ENCODE peak calls at places on chromosomes 2 and 18, in seven cellular contexts. V is A549, U is neural progenitor cell, Z is mesenchymal stem cell, W is GM23338, G is PC-9, C is HepG2. O is an unnamed sample.

GRCh38 chr2:20916604-20917286 is 93.8 kb upstream of the LDAH start:
- DNase-seq in W (peak), G (no peak), Z (no peak), U (no peak), V (peak), C (peak), O (peak)

GRCh38 chr18:9577361-9577760 is 37.0 kb downstream of the PPP4R1 start:
- DNase-seq in C (no peak), U (no peak), G (no peak), Z (no peak), V (peak), W (no peak), O (no peak)

GRCh38 chr2:85369500-85369899 is 14.9 kb downstream of the ELMOD3 start:
- DNase-seq in G (no peak), C (no peak), V (peak), Z (no peak), W (no peak), U (no peak), O (no peak)

GRCh38 chr18:76099931-76100457 is 395.0 kb downstream of the ZNF516 start:
- DNase-seq in Z (no peak), C (no peak), V (no peak), W (peak), U (peak), G (no peak), O (no peak)

GRCh38 chr2:27501042-27501441 is 4.4 kb downstream of the GCKR start:
- DNase-seq in G (no peak), W (no peak), V (no peak), Z (no peak), U (no peak), C (no peak), O (no peak)

GRCh38 chr2:69151974-69152373 is 139.0 kb downstream of the ANTXR1 start:
- DNase-seq in C (no peak), W (no peak), V (no peak), U (no peak), G (no peak), Z (no peak), O (no peak)

GRCh38 chr2:238505119-238505891 is 78.6 kb downstream of the ASB1 start:
- DNase-seq in G (peak), W (no peak), C (peak), V (no peak), U (no peak), Z (no peak), O (no peak)

GRCh38 chr2:28232267-28232666 is 160.4 kb upstream of the FOSL2 start:
- DNase-seq in W (no peak), V (peak), G (no peak), Z (no peak), U (no peak), C (no peak), O (peak)

GRCh38 chr2:46365913-46366674 is 68.9 kb downstream of the EPAS1 start:
- DNase-seq in Z (peak), U (no peak), V (peak), W (peak), G (no peak), C (no peak), O (peak)

GRCh38 chr2:202376460-202377307 is 557 bp downstream of the BMPR2 start:
- DNase-seq in C (no peak), U (no peak), V (peak), Z (peak), W (peak), G (peak), O (no peak)

GRCh38 chr2:96856776-96857673 is 791 bp downstream of the ANKRD39 start:
- DNase-seq in U (peak), V (peak), Z (peak), G (no peak), W (peak), C (peak), O (peak)

DNA sequence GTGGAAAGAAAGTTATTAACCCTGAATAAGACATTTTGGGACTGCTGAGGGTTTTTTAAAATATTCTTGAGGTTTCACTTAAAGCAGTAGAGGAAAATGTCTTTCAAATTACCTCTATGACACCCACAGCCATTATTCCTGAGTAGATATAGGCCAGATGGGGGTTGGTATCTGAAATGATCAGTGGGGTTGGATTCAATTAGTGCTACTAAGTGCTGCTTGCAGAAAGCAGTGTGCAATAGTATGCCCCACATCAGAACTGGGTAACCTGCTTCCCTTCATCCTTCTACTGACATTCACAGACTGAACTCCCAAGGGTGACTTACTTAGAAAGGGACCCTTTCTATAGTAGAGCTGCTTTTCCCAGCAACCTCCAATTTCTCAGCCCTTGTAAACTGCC is 7.3 kb upstream of the ETAA1 start:
- DNase-seq in G (no peak), C (no peak), W (no peak), U (no peak), V (no peak), Z (no peak), O (no peak)
- H3K4me2 ChIP-seq in G (peak), C (no peak), W (peak), U (no peak), V (no peak), Z (no peak), O (peak)

GRCh38 chr2:181106789-181107418 is 126.5 kb downstream of the UBE2E3 start:
- DNase-seq in G (peak), V (peak), W (peak), Z (peak), C (no peak), U (no peak), O (peak)

GRCh38 chr2:181103659-181104058 is 123.3 kb downstream of the UBE2E3 start:
- DNase-seq in C (no peak), V (no peak), G (no peak), Z (no peak), W (no peak), U (no peak), O (no peak)

GRCh38 chr2:181105562-181105961 is 125.2 kb downstream of the UBE2E3 start:
- DNase-seq in C (no peak), V (no peak), U (no peak), W (no peak), Z (no peak), G (no peak), O (no peak)

GRCh38 chr2:181104512-181105121 is 124.2 kb downstream of the UBE2E3 start:
- DNase-seq in W (peak), U (peak), C (peak), V (peak), Z (peak), G (peak), O (peak)

GRCh38 chr2:181106229-181106628 is 125.8 kb downstream of the UBE2E3 start:
- DNase-seq in U (peak), W (no peak), Z (peak), C (no peak), G (no peak), V (no peak), O (peak)
- H3K4me3 ChIP-seq in U (no peak), W (no peak), Z (no peak), C (no peak), G (no peak), V (no peak), O (no peak)

GRCh38 chr2:166357068-166357949 is 18.4 kb downstream of the SCN9A start:
- DNase-seq in Z (no peak), C (no peak), G (no peak), V (no peak), W (no peak), U (no peak), O (no peak)
- H3K4me2 ChIP-seq in Z (no peak), C (no peak), G (no peak), V (no peak), W (no peak), U (no peak), O (no peak)

GRCh38 chr2:154694881-154695280 is 3.6 kb upstream of the KCNJ3 start:
- DNase-seq in G (no peak), V (no peak), C (no peak), W (peak), U (no peak), Z (no peak), O (no peak)

GRCh38 chr2:154689158-154689557 is 9.3 kb upstream of the KCNJ3 start:
- DNase-seq in Z (no peak), C (no peak), G (no peak), W (no peak), U (no peak), V (no peak), O (no peak)

GRCh38 chr2:154696771-154697170 is 1.7 kb upstream of the KCNJ3 start:
- DNase-seq in G (no peak), V (no peak), Z (no peak), U (no peak), W (no peak), C (no peak), O (no peak)

GRCh38 chr2:154693941-154694340 is 4.6 kb upstream of the KCNJ3 start:
- DNase-seq in C (no peak), Z (no peak), V (no peak), G (no peak), U (no peak), W (no peak), O (no peak)

DNA sequence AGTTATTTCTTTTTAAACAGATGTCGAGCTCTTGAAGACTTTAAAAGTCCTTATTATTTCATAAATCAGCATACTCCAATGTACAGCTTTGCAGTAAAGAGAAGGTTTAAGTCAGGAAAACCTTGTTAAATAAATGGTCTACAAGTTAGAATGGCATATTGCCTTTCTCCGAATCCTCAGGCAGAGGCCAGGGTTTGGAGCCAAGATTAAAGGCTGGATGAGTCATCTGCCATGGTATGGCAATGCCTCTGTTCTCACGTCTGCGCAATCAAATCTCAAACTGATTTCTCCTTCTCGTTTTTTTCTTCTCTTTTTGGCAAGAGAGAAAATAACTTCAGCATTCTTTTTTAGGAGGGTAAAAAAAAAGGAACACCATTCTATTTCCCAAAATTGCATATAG is 5.6 kb upstream of the KCNJ3 start:
- DNase-seq in C (no peak), G (no peak), U (no peak), Z (no peak), W (no peak), V (no peak), O (peak)
- H3K4me3 ChIP-seq in C (no peak), G (no peak), U (no peak), Z (no peak), W (no peak), V (no peak), O (no peak)

GRCh38 chr2:119221609-119222008 is 2.0 kb upstream of the STEAP3 start:
- DNase-seq in U (no peak), Z (no peak), C (no peak), W (no peak), G (no peak), V (no peak), O (no peak)
- H3K4me2 ChIP-seq in U (no peak), Z (no peak), C (peak), W (no peak), G (no peak), V (no peak), O (no peak)

GRCh38 chr2:147223553-147223952 is 621.3 kb upstream of the ACVR2A start:
- DNase-seq in W (no peak), V (no peak), Z (no peak), C (no peak), G (no peak), U (no peak), O (no peak)

GRCh38 chr2:147222506-147222905 is 622.3 kb upstream of the ACVR2A start:
- DNase-seq in V (no peak), U (no peak), W (no peak), G (no peak), Z (no peak), C (no peak), O (no peak)

GRCh38 chr2:147223119-147223518 is 621.7 kb upstream of the ACVR2A start:
- DNase-seq in W (no peak), G (no peak), Z (no peak), V (no peak), C (no peak), U (no peak), O (no peak)

GRCh38 chr2:147227313-147227712 is 617.5 kb upstream of the ACVR2A start:
- DNase-seq in C (no peak), W (no peak), G (no peak), U (no peak), V (no peak), Z (no peak), O (no peak)

GRCh38 chr2:147224070-147224469 is 620.8 kb upstream of the ACVR2A start:
- DNase-seq in C (no peak), Z (no peak), U (peak), V (no peak), G (no peak), W (peak), O (peak)
- H3K4me3 ChIP-seq in C (no peak), Z (no peak), U (no peak), V (no peak), G (no peak), W (no peak), O (no peak)

GRCh38 chr18:39480494-39481245 is 1915.1 kb upstream of the CELF4 start:
- DNase-seq in C (no peak), G (no peak), U (no peak), Z (peak), V (no peak), W (no peak), O (peak)
- H3K4me2 ChIP-seq in C (no peak), G (no peak), U (no peak), Z (no peak), V (no peak), W (no peak), O (no peak)